ENCODE peak calls at places on chromosomes 16 and 17, in four cellular contexts. N, D, M and L are unnamed samples.

GRCh38 chr17:48460055-48460454 is 30.0 kb upstream of the SKAP1 start:
- DNase-seq in N (no peak), D (no peak), M (no peak), L (no peak)

GRCh38 chr17:41690497-41690896 is 1.8 kb downstream of the EIF1 start:
- DNase-seq in N (no peak), D (no peak), M (no peak), L (no peak)

GRCh38 chr17:52027620-52028019 is 130.9 kb downstream of the CA10 start:
- DNase-seq in N (no peak), D (no peak), M (peak), L (peak)

GRCh38 chr17:29590261-29590978 is 972 bp upstream of the GIT1 start:
- DNase-seq in N (peak), D (peak), M (peak), L (no peak)

GRCh38 chr16:84844561-84845495 is 25.0 kb downstream of the CRISPLD2 start:
- DNase-seq in N (no peak), D (no peak), M (no peak), L (peak)

GRCh38 chr16:9296273-9296593 is 204.8 kb downstream of the HAPSTR1 start:
- DNase-seq in N (no peak), D (no peak), M (no peak), L (no peak)

GRCh38 chr16:14202697-14203096 is 131.6 kb downstream of the MRTFB start:
- DNase-seq in N (no peak), D (no peak), M (peak), L (peak)

GRCh38 chr17:69235338-69236058 is 6.9 kb upstream of the ABCA10 start:
- DNase-seq in N (peak), D (peak), M (peak), L (peak)

GRCh38 chr17:49748791-49749190 is 15.1 kb downstream of the FAM117A start:
- DNase-seq in N (no peak), D (no peak), M (no peak), L (no peak)

GRCh38 chr17:73307130-73307529 is 4.7 kb downstream of the CDC42EP4 start:
- DNase-seq in N (no peak), D (peak), M (no peak), L (no peak)

GRCh38 chr16:67277999-67278772 is 1.1 kb upstream of the PLEKHG4 start:
- DNase-seq in N (no peak), D (no peak), M (peak), L (peak)

GRCh38 chr16:60558936-60559335 is 1477.3 kb downstream of the CDH8 start:
- DNase-seq in N (no peak), D (no peak), M (no peak), L (no peak)

GRCh38 chr17:78922876-78923498 is 2.2 kb downstream of the TIMP2 start:
- DNase-seq in N (no peak), D (no peak), M (no peak), L (no peak)

GRCh38 chr17:81289627-81290026 is 5.5 kb downstream of the SLC38A10 start:
- DNase-seq in N (no peak), D (peak), M (no peak), L (no peak)

DNA sequence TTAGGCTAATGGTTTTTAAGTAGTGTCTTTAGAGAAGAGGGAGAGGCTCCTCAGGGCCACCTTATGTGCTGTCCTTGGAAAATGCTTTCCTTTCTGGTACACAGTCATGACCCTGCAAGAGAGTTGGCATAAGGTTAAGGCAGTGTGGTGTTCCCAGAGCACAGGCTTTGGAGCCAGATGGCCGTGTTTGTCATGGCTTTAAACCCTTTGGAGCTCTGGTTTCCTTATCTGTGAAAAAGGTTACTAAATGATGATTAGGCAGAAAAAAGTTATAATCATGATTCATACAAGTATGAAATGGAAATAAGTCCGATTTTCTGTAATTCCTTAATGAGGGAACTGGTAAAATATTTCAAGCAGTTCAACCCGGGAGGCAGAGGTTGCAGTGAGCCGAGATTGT is 13.2 kb downstream of the UTP4 start:
- DNase-seq in N (no peak), D (peak), M (peak), L (peak)
- H3K4me3 ChIP-seq in N (no peak), D (no peak), M (no peak), L (no peak)

DNA sequence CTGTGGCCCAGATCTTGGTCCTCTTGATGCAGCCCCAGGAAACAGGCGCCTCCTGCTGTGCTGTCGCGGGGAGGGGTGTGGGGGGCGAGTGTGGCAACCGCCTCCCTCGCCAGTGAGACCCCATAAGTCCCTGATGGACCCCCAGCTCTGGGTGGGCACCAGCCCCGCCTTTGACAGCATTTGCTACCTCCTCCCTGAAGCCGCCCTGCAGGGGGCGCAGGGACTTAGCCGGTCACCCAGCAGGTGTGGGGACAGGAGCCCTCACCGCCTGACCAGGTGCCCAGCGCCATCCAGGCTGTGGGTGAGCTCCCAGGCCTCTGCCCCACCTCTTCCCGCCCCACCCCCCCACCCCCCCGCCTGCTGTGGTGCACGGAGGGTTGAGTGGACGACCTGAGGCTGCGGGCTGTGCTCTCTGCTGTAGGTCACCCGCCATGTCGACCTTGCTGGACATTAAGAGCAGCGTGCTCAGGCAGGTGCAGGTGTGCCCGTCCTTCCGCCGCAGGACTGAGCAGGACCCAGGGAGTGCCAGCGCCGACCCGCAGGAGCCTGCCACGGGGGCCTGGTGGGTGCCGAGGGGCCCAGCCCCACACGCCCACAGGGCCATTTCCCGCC is 4.8 kb downstream of the BAIAP3 start:
- DNase-seq in N (no peak), D (peak), M (no peak), L (peak)
- TF ChIP-seq CTCF in N (no peak), D (peak), M (peak), L (peak)

GRCh38 chr17:70869402-70870085 is 700.2 kb downstream of the KCNJ2 start:
- DNase-seq in N (no peak), D (no peak), M (no peak), L (no peak)
- H3K4me3 ChIP-seq in N (no peak), D (no peak), M (no peak), L (no peak)

GRCh38 chr16:80309178-80309577 is 231.6 kb upstream of the DYNLRB2 start:
- DNase-seq in N (peak), D (no peak), M (no peak), L (peak)
- TF ChIP-seq CTCF in N (no peak), D (no peak), M (no peak), L (no peak)